ENCODE peak calls at places on chromosomes 16 and 17, in nine cellular contexts. U is esophagus muscularis mucosa; L is neural progenitor cell; R is prostate gland; X is CD8-positive, alpha-beta memory T cell; O is aorta; S is transverse colon; K is small intestine; V is GM23248. W is an unnamed sample. For H3K27me3, the result is how much of the 10 kb centered on the place peaks cover.

GRCh38 chr16:50253511-50253903 is 12.8 kb upstream of the ADCY7 start:
- DNase-seq in K (no peak), L (no peak), V (peak), O (peak), R (no peak), X (no peak), S (no peak), U (no peak), W (no peak)

GRCh38 chr17:3924421-3925350 is 8.4 kb upstream of the P2RX1 start:
- DNase-seq in V (no peak), L (no peak), K (no peak), O (no peak), X (no peak), R (no peak), U (no peak), S (peak), W (no peak)

GRCh38 chr16:20946015-20946629 is 45.6 kb downstream of the LYRM1 start:
- DNase-seq in S (no peak), L (no peak), U (no peak), R (no peak), X (no peak), V (no peak), K (no peak), O (no peak), W (no peak)

GRCh38 chr16:8963010-8963824 is 489 bp downstream of the USP7 start:
- DNase-seq in K (no peak), O (peak), R (no peak), V (peak), X (no peak), S (no peak), L (peak), U (no peak), W (no peak)

GRCh38 chr16:72560617-72561016 is 388.7 kb upstream of the PMFBP1 start:
- DNase-seq in X (no peak), K (peak), S (no peak), V (no peak), U (no peak), L (no peak), R (peak), O (no peak), W (no peak)

GRCh38 chr16:29231231-29231630 is 175.3 kb downstream of the NPIPB11 start:
- DNase-seq in R (no peak), L (peak), S (no peak), O (no peak), X (no peak), V (peak), U (peak), K (no peak), W (no peak)

GRCh38 chr17:386145-386876 is 33.7 kb upstream of the RPH3AL start:
- DNase-seq in K (peak), S (peak), V (peak), U (no peak), L (peak), X (peak), O (peak), R (peak), W (peak)

GRCh38 chr16:23700509-23700908 is 12.5 kb downstream of the ERN2 start:
- DNase-seq in U (no peak), X (no peak), K (peak), V (peak), R (no peak), S (peak), O (peak), L (peak), W (no peak)

GRCh38 chr16:66408181-66409048 is 18.7 kb upstream of the BEAN1 start:
- DNase-seq in O (no peak), R (peak), S (no peak), L (no peak), X (peak), K (peak), V (peak), U (no peak), W (no peak)

GRCh38 chr16:10182186-10182683 is at the start of gene GRIN2A:
- DNase-seq in V (no peak), O (peak), L (peak), U (no peak), K (no peak), X (no peak), R (no peak), S (no peak), W (peak)

GRCh38 chr16:10181196-10182162 is 749 bp downstream of the GRIN2A start:
- DNase-seq in R (peak), V (peak), L (peak), K (peak), X (no peak), S (peak), U (no peak), O (peak), W (peak)

GRCh38 chr16:10180042-10180770 is 2.0 kb downstream of the GRIN2A start:
- DNase-seq in U (no peak), K (no peak), X (no peak), S (no peak), R (no peak), V (no peak), L (no peak), O (no peak), W (no peak)

GRCh38 chr16:10178079-10178478 is 4.1 kb downstream of the GRIN2A start:
- DNase-seq in L (no peak), K (no peak), S (no peak), V (no peak), X (no peak), U (no peak), R (no peak), O (no peak), W (no peak)

GRCh38 chr16:10180771-10181163 is 1.5 kb downstream of the GRIN2A start:
- DNase-seq in X (no peak), V (peak), U (no peak), S (no peak), L (peak), O (peak), R (no peak), K (peak), W (peak)
- H3K4me3 ChIP-seq in X (no peak), V (no peak), U (peak), S (no peak), L (peak), O (no peak), R (no peak), K (no peak), W (no peak)

GRCh38 chr17:74863420-74864296 is 4.0 kb upstream of the GRIN2C start:
- DNase-seq in U (no peak), R (no peak), S (no peak), K (no peak), V (no peak), X (no peak), L (no peak), O (no peak), W (no peak)
- H3K27me3 ChIP-seq in U (half or more), R (under half), S (under half), K (under half), V (under half), X (under half), L (under half), O (under half), W (under half)

GRCh38 chr17:67575325-67575724 is 142.4 kb upstream of the NOL11 start:
- DNase-seq in R (peak), V (no peak), X (no peak), O (no peak), S (peak), L (no peak), U (peak), K (peak), W (peak)
- H3K4me3 ChIP-seq in R (no peak), V (no peak), X (no peak), O (no peak), S (no peak), L (no peak), U (no peak), K (no peak), W (peak)

GRCh38 chr17:50563095-50563511 is 2.6 kb downstream of the CACNA1G start:
- DNase-seq in R (no peak), S (no peak), L (no peak), V (no peak), O (no peak), K (no peak), U (no peak), X (no peak), W (no peak)
- H3K27me3 ChIP-seq in R (under half), S (half or more), L (half or more), V (under half), O (under half), K (under half), U (half or more), X (half or more), W (under half)

GRCh38 chr16:11250786-11251524 is 5.0 kb downstream of the SOCS1 start:
- DNase-seq in U (no peak), V (no peak), S (no peak), R (no peak), X (no peak), K (no peak), L (no peak), O (no peak), W (no peak)

GRCh38 chr16:11253009-11253994 is 2.7 kb downstream of the SOCS1 start:
- DNase-seq in X (peak), O (no peak), S (no peak), R (no peak), L (no peak), V (peak), K (no peak), U (no peak), W (peak)

GRCh38 chr16:11253995-11254912 is 1.8 kb downstream of the SOCS1 start:
- DNase-seq in V (no peak), U (no peak), K (no peak), O (no peak), R (no peak), S (no peak), L (no peak), X (no peak), W (peak)

GRCh38 chr16:11251525-11252481 is 4.2 kb downstream of the SOCS1 start:
- DNase-seq in S (peak), X (peak), O (no peak), U (no peak), V (peak), K (peak), R (no peak), L (no peak), W (peak)

DNA sequence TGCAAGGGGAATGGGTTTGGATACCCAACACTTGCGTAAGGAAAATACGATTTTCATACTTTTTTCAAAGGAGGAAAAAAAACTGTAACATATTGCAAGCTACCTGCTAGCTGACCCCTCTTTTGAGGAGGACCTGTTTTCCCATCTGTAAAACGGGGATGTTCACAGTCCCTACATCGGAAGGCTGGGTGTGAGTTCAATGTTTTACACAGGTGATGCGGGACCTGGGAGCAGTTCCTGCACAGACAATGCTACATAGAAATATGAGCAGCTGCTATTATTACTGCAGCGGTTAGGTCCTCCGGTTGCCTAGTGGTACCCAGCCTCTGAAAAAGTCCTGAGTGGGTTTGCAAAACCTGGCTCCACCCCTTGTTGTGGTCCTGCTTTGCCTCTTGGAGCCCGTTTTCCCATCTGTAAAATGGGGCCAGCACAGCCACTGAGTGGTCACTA is 3.5 kb downstream of the SOCS1 start:
- DNase-seq in L (no peak), R (no peak), K (no peak), S (no peak), V (no peak), X (no peak), O (no peak), U (no peak), W (no peak)
- H3K4me3 ChIP-seq in L (no peak), R (no peak), K (peak), S (no peak), V (no peak), X (peak), O (no peak), U (no peak), W (peak)

DNA sequence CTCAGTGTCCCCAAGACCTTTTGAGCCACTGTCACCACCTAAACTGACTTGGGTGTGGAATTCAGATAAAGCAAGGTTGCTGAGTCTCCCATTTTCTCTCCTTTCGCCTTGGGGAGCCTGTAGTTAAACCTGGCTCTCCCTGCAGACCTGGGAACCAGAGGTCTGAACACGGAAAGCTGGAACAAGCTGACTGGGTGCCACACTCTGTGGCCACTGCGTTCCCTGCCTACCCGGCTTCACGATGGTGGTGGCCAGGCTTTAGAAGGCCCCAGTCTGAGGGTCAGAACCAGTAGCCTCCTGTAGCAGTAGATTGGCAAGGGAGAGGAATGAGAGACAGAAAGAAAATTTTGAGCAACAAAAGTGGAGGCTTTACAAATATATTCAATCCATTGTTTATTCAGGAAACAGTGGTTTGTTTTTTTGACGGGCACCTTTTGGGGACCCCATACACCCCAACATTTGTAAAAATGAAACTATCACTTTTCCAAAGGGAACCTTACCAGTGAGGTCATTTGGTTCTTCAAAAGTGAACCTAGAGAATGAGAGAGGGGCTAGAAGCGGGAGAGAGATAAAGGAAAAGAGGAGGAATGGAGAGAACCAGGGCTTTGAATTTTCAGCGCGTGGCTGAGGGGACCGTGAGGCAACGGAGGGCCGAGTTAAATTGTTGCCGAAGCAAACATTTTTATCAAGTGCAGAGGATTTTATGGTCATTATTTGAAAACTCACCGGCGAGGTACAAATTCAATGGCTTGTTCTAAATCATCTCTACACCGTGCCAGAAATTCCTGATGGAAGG is 1.8 kb upstream of the HOXB8 start:
- DNase-seq in S (no peak), R (no peak), X (no peak), U (no peak), V (no peak), L (no peak), O (no peak), K (no peak), W (no peak)
- H3K27me3 ChIP-seq in S (half or more), R (half or more), X (half or more), U (half or more), V (half or more), L (half or more), O (under half), K (half or more), W (under half)

GRCh38 chr17:17370711-17371110 is 67.5 kb downstream of the NT5M start:
- DNase-seq in K (no peak), X (no peak), U (no peak), V (no peak), S (no peak), R (no peak), L (no peak), O (peak), W (no peak)
- H3K4me3 ChIP-seq in K (no peak), X (no peak), U (no peak), V (no peak), S (no peak), R (no peak), L (no peak), O (no peak), W (no peak)

DNA sequence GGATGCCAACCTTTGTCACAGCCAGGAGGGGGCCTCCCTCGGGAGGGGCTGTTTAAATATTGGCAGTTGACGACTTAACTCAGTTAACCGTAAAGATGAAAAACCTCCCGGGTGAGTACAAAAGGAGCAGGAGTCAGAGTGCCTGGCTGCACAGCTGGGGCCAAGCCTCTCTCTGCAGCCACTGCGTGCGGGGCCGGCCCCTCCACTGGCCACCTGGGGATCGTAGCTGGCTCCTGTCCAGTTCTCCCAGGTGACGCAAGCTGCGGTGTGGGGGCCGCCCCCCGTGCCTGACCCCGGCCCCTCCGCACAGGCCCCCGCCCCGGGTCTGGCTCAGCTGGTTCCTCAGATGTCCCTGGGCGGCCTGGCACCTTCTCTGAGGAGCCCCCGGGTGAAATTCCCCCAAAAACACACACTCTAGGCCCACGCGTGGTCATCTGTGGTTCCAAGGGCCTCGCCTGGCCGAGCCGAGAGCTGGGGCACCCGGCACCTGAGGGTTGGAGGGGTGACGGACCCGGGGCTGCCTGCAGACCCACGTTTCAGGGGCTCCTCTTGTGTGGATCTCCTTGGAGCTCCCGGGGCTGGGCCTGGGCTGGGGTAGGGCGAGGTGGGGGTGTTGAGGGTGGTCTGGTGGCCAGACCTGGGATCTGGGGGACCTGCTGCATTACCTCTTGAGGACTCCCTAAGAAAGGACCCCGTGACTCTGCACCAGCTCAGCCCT is 7.4 kb upstream of the CACNA1H start:
- DNase-seq in O (no peak), S (no peak), K (no peak), L (peak), R (no peak), X (no peak), V (no peak), U (no peak), W (no peak)
- H3K27me3 ChIP-seq in O (under half), S (under half), K (under half), L (under half), R (under half), X (under half), V (under half), U (under half), W (under half)

DNA sequence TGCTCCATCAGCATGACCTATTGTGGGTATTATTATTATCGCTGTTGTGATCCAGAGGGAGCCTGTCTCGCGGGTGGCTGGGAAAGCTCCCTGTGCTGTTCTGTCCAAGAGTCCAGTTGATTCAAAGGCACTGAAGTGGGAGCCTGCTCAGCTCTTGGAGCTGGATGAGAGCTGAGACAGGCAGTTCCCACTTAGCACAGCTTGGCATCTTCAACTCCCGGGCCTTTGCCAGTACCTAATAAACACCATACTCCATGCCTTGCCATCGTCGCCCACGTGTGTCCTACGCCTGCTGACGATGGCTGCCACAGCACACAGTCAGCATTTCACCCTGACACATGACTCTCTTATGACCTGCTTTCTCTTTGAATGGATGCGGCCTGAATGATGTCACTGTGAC is 32.6 kb downstream of the RTN4RL1 start:
- DNase-seq in L (no peak), R (no peak), K (no peak), O (no peak), X (no peak), S (no peak), V (peak), U (no peak), W (no peak)
- H3K4me3 ChIP-seq in L (no peak), R (no peak), K (no peak), O (no peak), X (no peak), S (no peak), V (no peak), U (no peak), W (no peak)

GRCh38 chr16:89571636-89572035 is 3.9 kb upstream of the CPNE7 start:
- DNase-seq in R (no peak), O (no peak), U (no peak), K (no peak), L (no peak), X (no peak), S (no peak), V (no peak), W (no peak)

GRCh38 chr16:89572478-89573205 is 2.9 kb upstream of the CPNE7 start:
- DNase-seq in L (no peak), U (no peak), V (no peak), S (no peak), X (no peak), R (no peak), K (peak), O (no peak), W (no peak)

GRCh38 chr16:89570342-89570923 is 5.1 kb upstream of the CPNE7 start:
- DNase-seq in X (no peak), K (no peak), L (no peak), U (no peak), S (no peak), O (no peak), V (no peak), R (no peak), W (no peak)

GRCh38 chr16:89573826-89574680 is 1.5 kb upstream of the CPNE7 start:
- DNase-seq in R (no peak), X (no peak), U (no peak), L (no peak), V (no peak), O (no peak), S (no peak), K (no peak), W (no peak)

DNA sequence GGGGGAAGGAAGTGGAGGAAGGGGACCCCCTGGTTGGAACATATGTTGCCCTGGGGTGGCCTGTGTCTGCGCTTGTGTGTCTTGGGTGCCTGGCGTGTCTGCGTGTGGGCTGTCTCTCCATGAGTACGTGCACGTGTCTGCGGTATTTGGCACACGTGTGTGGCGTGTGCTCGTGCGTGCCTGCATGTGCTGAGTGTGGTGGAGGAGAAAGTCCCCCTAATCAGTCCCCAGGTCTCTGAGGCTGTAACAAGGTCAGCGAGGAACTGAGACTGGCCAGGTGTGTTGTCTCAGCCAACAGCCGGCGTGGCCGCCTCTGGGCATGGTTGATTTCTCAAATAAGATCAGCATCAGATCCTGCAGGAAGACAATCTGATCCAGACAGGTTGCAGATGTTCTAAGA is 3.5 kb upstream of the CPNE7 start:
- DNase-seq in O (no peak), X (no peak), K (no peak), S (no peak), V (peak), U (no peak), L (no peak), R (no peak), W (no peak)
- H3K27me3 ChIP-seq in O (under half), X (under half), K (under half), S (half or more), V (under half), U (half or more), L (under half), R (under half), W (under half)

W was measured in GM06990.